ENCODE peak calls at places on chromosomes 1 and 21, in six cellular contexts. T, K, P, E, H and V are unnamed samples.

GRCh38 chr21:38567577-38568360 is 69.5 kb upstream of the ERG start:
- DNase-seq in T (peak; percentile 31), K (peak; percentile 54), P (no peak), E (no peak), H (no peak), V (no peak)

GRCh38 chr1:197314672-197315071 is 46.6 kb downstream of the CRB1 start:
- DNase-seq in T (no peak), K (no peak), P (no peak), E (no peak), H (no peak), V (no peak)

GRCh38 chr1:198238121-198238520 is 81.3 kb downstream of the NEK7 start:
- DNase-seq in T (no peak), K (no peak), P (no peak), E (no peak), H (no peak), V (no peak)

GRCh38 chr1:163267962-163268361 is 53.8 kb upstream of the NUF2 start:
- DNase-seq in T (no peak), K (no peak), P (no peak), E (no peak), H (no peak), V (no peak)

GRCh38 chr21:43868461-43868860 is 3.4 kb downstream of the AGPAT3 start:
- DNase-seq in T (no peak), K (no peak), P (no peak), E (no peak), H (no peak), V (no peak)

GRCh38 chr1:22111620-22112019 is 31.3 kb downstream of the WNT4 start:
- DNase-seq in T (peak; percentile 74), K (peak; percentile 63), P (peak; percentile 75), E (no peak), H (no peak), V (no peak)

GRCh38 chr1:44546403-44547053 is 127.8 kb downstream of the TMEM53 start:
- DNase-seq in T (no peak), K (no peak), P (no peak), E (no peak), H (no peak), V (no peak)

GRCh38 chr1:220511785-220512184 is 16.2 kb upstream of the MARK1 start:
- DNase-seq in T (no peak), K (no peak), P (no peak), E (no peak), H (no peak), V (no peak)

GRCh38 chr1:152654110-152654509 is 9.1 kb upstream of the LCE2D start:
- DNase-seq in T (peak; percentile 61), K (peak; percentile 38), P (peak; percentile 24), E (peak; percentile 70), H (peak; percentile 30), V (peak; percentile 52)

GRCh38 chr1:166235728-166236127 is 68.9 kb upstream of the FAM78B start:
- DNase-seq in T (no peak), K (no peak), P (no peak), E (no peak), H (no peak), V (no peak)

GRCh38 chr1:114033219-114033706 is 54.0 kb downstream of the OLFML3 start:
- DNase-seq in T (peak; percentile 18), K (peak; percentile 54), P (no peak), E (no peak), H (peak; percentile 30), V (no peak)

GRCh38 chr1:110513511-110513910 is 5.5 kb downstream of the KCNA10 start:
- DNase-seq in T (no peak), K (peak; percentile 31), P (no peak), E (peak; percentile 12), H (no peak), V (no peak)

GRCh38 chr1:17587693-17588047 is 48.2 kb downstream of the ARHGEF10L start:
- DNase-seq in T (peak; percentile 70), K (peak; percentile 55), P (peak; percentile 85), E (no peak), H (no peak), V (no peak)

GRCh38 chr1:247295274-247295684 is 36.4 kb downstream of the ZNF496 start:
- DNase-seq in T (peak; percentile 33), K (peak; percentile 72), P (no peak), E (no peak), H (no peak), V (no peak)

GRCh38 chr1:15038232-15039016 is 115.1 kb upstream of the TMEM51 start:
- DNase-seq in T (peak; percentile 18), K (peak; percentile 51), P (no peak), E (peak; percentile 13), H (no peak), V (no peak)